ENCODE peak calls at places on chromosome 17, in five cellular contexts. One of them, this sample, is unnamed. For H3K27me3 and H3K4me1, the result is how much of the 10 kb centered on the place peaks cover.

GRCh38 chr17:66964930-66965800 is 658 bp downstream of the CACNG4 start:
- DNase-seq in K562: no peak
- DNase-seq in transverse colon: no peak
- DNase-seq in neuronal stem cell: no peak
- DNase-seq in left ventricle myocardium inferior: no peak
- DNase-seq in this sample: no peak

GRCh38 chr17:6574689-6575595 is 18.6 kb upstream of the PITPNM3 start:
- DNase-seq in K562: peak
- DNase-seq in left ventricle myocardium inferior: peak
- DNase-seq in transverse colon: peak
- DNase-seq in neuronal stem cell: no peak
- DNase-seq in this sample: peak

GRCh38 chr17:40597168-40598020 is 32.1 kb upstream of the CCR7 start:
- DNase-seq in neuronal stem cell: no peak
- DNase-seq in K562: no peak
- DNase-seq in left ventricle myocardium inferior: no peak
- DNase-seq in transverse colon: no peak
- DNase-seq in this sample: no peak

GRCh38 chr17:48589831-48590602 is at the start of gene HOXB3:
- DNase-seq in neuronal stem cell: no peak
- DNase-seq in transverse colon: no peak
- DNase-seq in left ventricle myocardium inferior: no peak
- DNase-seq in K562: no peak
- DNase-seq in this sample: no peak

GRCh38 chr17:9755083-9755482 is 36.3 kb downstream of the DHRS7C start:
- DNase-seq in left ventricle myocardium inferior: no peak
- DNase-seq in K562: no peak
- DNase-seq in transverse colon: no peak
- DNase-seq in neuronal stem cell: no peak
- DNase-seq in this sample: no peak

GRCh38 chr17:44190496-44190895 is 3.7 kb downstream of the TMUB2 start:
- DNase-seq in K562: no peak
- DNase-seq in neuronal stem cell: no peak
- DNase-seq in left ventricle myocardium inferior: no peak
- DNase-seq in transverse colon: no peak
- DNase-seq in this sample: no peak

GRCh38 chr17:15377200-15377599 is 35.8 kb upstream of the TEKT3 start:
- DNase-seq in K562: no peak
- DNase-seq in transverse colon: no peak
- DNase-seq in left ventricle myocardium inferior: no peak
- DNase-seq in neuronal stem cell: no peak
- DNase-seq in this sample: no peak

GRCh38 chr17:65627892-65628622 is 66.6 kb upstream of the AXIN2 start:
- DNase-seq in transverse colon: peak
- DNase-seq in K562: no peak
- DNase-seq in left ventricle myocardium inferior: no peak
- DNase-seq in neuronal stem cell: no peak
- DNase-seq in this sample: no peak

GRCh38 chr17:58332720-58333395 is 4.3 kb upstream of the TSPOAP1 start:
- DNase-seq in transverse colon: no peak
- DNase-seq in left ventricle myocardium inferior: peak
- DNase-seq in neuronal stem cell: no peak
- DNase-seq in K562: no peak
- DNase-seq in this sample: peak

DNA sequence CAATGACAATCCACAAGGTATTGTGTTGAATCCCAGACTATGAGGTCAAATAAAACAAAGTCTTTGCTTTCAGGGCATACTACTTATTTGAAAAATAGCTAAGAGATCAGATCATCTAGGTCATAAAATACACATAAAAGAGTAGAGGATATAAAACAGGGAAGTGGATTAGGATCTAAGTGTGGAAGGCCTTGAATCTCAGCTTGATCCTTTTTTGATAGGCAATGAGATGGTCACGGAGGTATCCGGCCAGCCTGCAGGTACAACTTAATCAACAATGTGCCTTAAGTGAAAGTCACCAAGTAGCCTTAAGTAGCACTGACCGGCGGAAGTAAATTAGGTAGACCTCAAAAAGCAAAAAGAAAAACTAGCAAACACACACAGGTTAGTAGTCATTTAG is 901.7 kb downstream of the KCNJ2 start:
- DNase-seq in K562: no peak
- DNase-seq in left ventricle myocardium inferior: no peak
- DNase-seq in transverse colon: no peak
- DNase-seq in neuronal stem cell: no peak
- DNase-seq in this sample: no peak
- H3K27me3 ChIP-seq in K562: under half
- H3K27me3 ChIP-seq in left ventricle myocardium inferior: under half
- H3K27me3 ChIP-seq in transverse colon: under half
- H3K27me3 ChIP-seq in neuronal stem cell: under half
- H3K27me3 ChIP-seq in this sample: under half

DNA sequence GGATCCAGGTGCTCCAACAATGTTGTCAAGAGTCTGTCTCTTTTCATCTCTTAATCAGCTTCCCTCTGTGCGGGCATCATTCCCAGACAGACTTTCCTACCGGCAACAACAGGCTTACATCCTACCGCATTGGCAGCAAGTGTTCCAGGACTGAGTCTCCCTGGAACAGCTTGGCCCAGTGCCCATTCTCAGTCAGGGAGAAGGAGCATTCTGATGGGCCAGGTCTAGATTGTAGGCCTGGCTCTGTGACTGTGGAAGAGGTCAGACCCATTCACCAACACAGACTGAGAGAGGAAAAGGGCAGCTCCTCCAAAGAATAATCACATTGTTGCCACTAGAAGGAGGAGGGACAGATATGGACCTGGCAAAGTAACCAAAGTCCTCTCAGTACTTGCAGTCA is 68.1 kb upstream of the TMEM132E start:
- DNase-seq in K562: no peak
- DNase-seq in transverse colon: no peak
- DNase-seq in neuronal stem cell: no peak
- DNase-seq in left ventricle myocardium inferior: peak
- DNase-seq in this sample: no peak
- H3K4me1 ChIP-seq in K562: under half
- H3K4me1 ChIP-seq in transverse colon: under half
- H3K4me1 ChIP-seq in neuronal stem cell: under half
- H3K4me1 ChIP-seq in left ventricle myocardium inferior: under half
- H3K4me1 ChIP-seq in this sample: under half

DNA sequence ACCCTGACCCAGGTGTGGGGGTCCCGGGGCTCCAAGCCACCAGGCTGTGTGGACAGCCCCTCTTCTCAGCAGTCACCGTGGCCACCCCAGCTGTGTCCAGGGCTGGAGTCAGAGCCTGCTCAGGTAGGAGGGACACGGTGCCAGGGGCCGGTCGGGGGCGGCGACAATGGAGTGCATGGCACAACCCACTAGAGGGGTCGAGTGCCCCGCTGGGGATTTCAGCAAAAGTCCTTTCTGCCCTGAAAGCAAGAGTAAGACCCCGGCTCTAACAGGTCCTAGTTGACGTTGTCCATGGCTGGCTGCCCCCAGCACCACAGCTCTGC is 11.3 kb downstream of the UTS2R start:
- DNase-seq in K562: no peak
- DNase-seq in neuronal stem cell: no peak
- DNase-seq in transverse colon: no peak
- DNase-seq in left ventricle myocardium inferior: no peak
- DNase-seq in this sample: no peak
- H3K27me3 ChIP-seq in K562: under half
- H3K27me3 ChIP-seq in neuronal stem cell: under half
- H3K27me3 ChIP-seq in transverse colon: half or more
- H3K27me3 ChIP-seq in left ventricle myocardium inferior: half or more
- H3K27me3 ChIP-seq in this sample: under half

GRCh38 chr17:82215972-82216300 is 3.3 kb upstream of the CCDC57 start:
- DNase-seq in neuronal stem cell: no peak
- DNase-seq in K562: no peak
- DNase-seq in left ventricle myocardium inferior: no peak
- DNase-seq in transverse colon: no peak
- DNase-seq in this sample: no peak

GRCh38 chr17:82217530-82218204 is 5.0 kb upstream of the CCDC57 start:
- DNase-seq in left ventricle myocardium inferior: peak
- DNase-seq in transverse colon: peak
- DNase-seq in K562: peak
- DNase-seq in neuronal stem cell: no peak
- DNase-seq in this sample: no peak

GRCh38 chr17:82218349-82219075 is 5.9 kb upstream of the CCDC57 start:
- DNase-seq in K562: no peak
- DNase-seq in left ventricle myocardium inferior: no peak
- DNase-seq in transverse colon: no peak
- DNase-seq in neuronal stem cell: no peak
- DNase-seq in this sample: no peak

GRCh38 chr17:82216301-82217119 is 3.9 kb upstream of the CCDC57 start:
- DNase-seq in neuronal stem cell: no peak
- DNase-seq in left ventricle myocardium inferior: peak
- DNase-seq in transverse colon: peak
- DNase-seq in K562: no peak
- DNase-seq in this sample: peak

GRCh38 chr17:82217120-82217529 is 4.5 kb upstream of the CCDC57 start:
- DNase-seq in transverse colon: peak
- DNase-seq in left ventricle myocardium inferior: no peak
- DNase-seq in K562: no peak
- DNase-seq in neuronal stem cell: no peak
- DNase-seq in this sample: no peak
- H3K4me1 ChIP-seq in transverse colon: under half
- H3K4me1 ChIP-seq in left ventricle myocardium inferior: under half
- H3K4me1 ChIP-seq in K562: under half
- H3K4me1 ChIP-seq in neuronal stem cell: under half
- H3K4me1 ChIP-seq in this sample: under half

This sample was measured in CD8-positive, alpha-beta T cell.